ENCODE peak calls at places on chromosomes 12 and 14, in five cellular contexts. One of them, this sample, is unnamed. For H3K9me3, the result is how much of the 10 kb centered on the place peaks cover.

GRCh38 chr14:41235466-41235865 is 371.2 kb upstream of the LRFN5 start:
- DNase-seq in CD8-positive, alpha-beta memory T cell: no peak
- DNase-seq in small intestine: no peak
- DNase-seq in esophagus muscularis mucosa: no peak
- DNase-seq in prostate gland: no peak
- DNase-seq in this sample: no peak

GRCh38 chr12:10673660-10674384 is at the start of gene STYK1:
- DNase-seq in CD8-positive, alpha-beta memory T cell: peak
- DNase-seq in small intestine: peak
- DNase-seq in esophagus muscularis mucosa: no peak
- DNase-seq in prostate gland: peak
- DNase-seq in this sample: no peak

GRCh38 chr14:38731962-38732361 is 371.1 kb downstream of the SEC23A start:
- DNase-seq in CD8-positive, alpha-beta memory T cell: no peak
- DNase-seq in small intestine: no peak
- DNase-seq in esophagus muscularis mucosa: no peak
- DNase-seq in prostate gland: no peak
- DNase-seq in this sample: no peak

GRCh38 chr12:56299853-56300643 is at the start of gene CS:
- DNase-seq in CD8-positive, alpha-beta memory T cell: peak
- DNase-seq in small intestine: peak
- DNase-seq in esophagus muscularis mucosa: peak
- DNase-seq in prostate gland: peak
- DNase-seq in this sample: peak

GRCh38 chr14:55451398-55451797 is 11.0 kb upstream of the TBPL2 start:
- DNase-seq in CD8-positive, alpha-beta memory T cell: no peak
- DNase-seq in small intestine: no peak
- DNase-seq in esophagus muscularis mucosa: peak
- DNase-seq in prostate gland: no peak
- DNase-seq in this sample: no peak

GRCh38 chr12:113030875-113031525 is 25.5 kb upstream of the DTX1 start:
- DNase-seq in CD8-positive, alpha-beta memory T cell: no peak
- DNase-seq in small intestine: peak
- DNase-seq in esophagus muscularis mucosa: no peak
- DNase-seq in prostate gland: peak
- DNase-seq in this sample: no peak

GRCh38 chr12:43291516-43291915 is 260.5 kb downstream of the ADAMTS20 start:
- DNase-seq in CD8-positive, alpha-beta memory T cell: no peak
- DNase-seq in small intestine: no peak
- DNase-seq in esophagus muscularis mucosa: no peak
- DNase-seq in prostate gland: no peak
- DNase-seq in this sample: peak

GRCh38 chr14:105582639-105583038 is 56.3 kb downstream of the TMEM121 start:
- DNase-seq in CD8-positive, alpha-beta memory T cell: no peak
- DNase-seq in small intestine: peak
- DNase-seq in esophagus muscularis mucosa: peak
- DNase-seq in prostate gland: no peak
- DNase-seq in this sample: no peak

GRCh38 chr14:90839024-90839888 is 23.0 kb upstream of the TTC7B start:
- DNase-seq in CD8-positive, alpha-beta memory T cell: no peak
- DNase-seq in small intestine: no peak
- DNase-seq in esophagus muscularis mucosa: peak
- DNase-seq in prostate gland: no peak
- DNase-seq in this sample: no peak

GRCh38 chr14:64541261-64541970 is 875 bp downstream of the HSPA2 start:
- DNase-seq in CD8-positive, alpha-beta memory T cell: no peak
- DNase-seq in small intestine: no peak
- DNase-seq in esophagus muscularis mucosa: no peak
- DNase-seq in prostate gland: no peak
- DNase-seq in this sample: no peak

GRCh38 chr12:122513660-122514059 is 12.9 kb upstream of the ZCCHC8 start:
- DNase-seq in CD8-positive, alpha-beta memory T cell: no peak
- DNase-seq in small intestine: no peak
- DNase-seq in esophagus muscularis mucosa: no peak
- DNase-seq in prostate gland: no peak
- DNase-seq in this sample: no peak

GRCh38 chr12:129676411-129676810 is 227.4 kb downstream of the TMEM132D start:
- DNase-seq in CD8-positive, alpha-beta memory T cell: no peak
- DNase-seq in small intestine: no peak
- DNase-seq in esophagus muscularis mucosa: no peak
- DNase-seq in prostate gland: no peak
- DNase-seq in this sample: no peak

GRCh38 chr14:78606111-78606510 is 435.9 kb downstream of the NRXN3 start:
- DNase-seq in CD8-positive, alpha-beta memory T cell: no peak
- DNase-seq in small intestine: no peak
- DNase-seq in esophagus muscularis mucosa: no peak
- DNase-seq in prostate gland: no peak
- DNase-seq in this sample: no peak

GRCh38 chr12:2902287-2902880 is 11.7 kb downstream of the TULP3 start:
- DNase-seq in CD8-positive, alpha-beta memory T cell: no peak
- DNase-seq in small intestine: no peak
- DNase-seq in esophagus muscularis mucosa: no peak
- DNase-seq in prostate gland: peak
- DNase-seq in this sample: no peak

GRCh38 chr14:29521526-29522137 is 406.0 kb downstream of the PRKD1 start:
- DNase-seq in CD8-positive, alpha-beta memory T cell: no peak
- DNase-seq in small intestine: peak
- DNase-seq in esophagus muscularis mucosa: no peak
- DNase-seq in prostate gland: no peak
- DNase-seq in this sample: no peak

GRCh38 chr14:24839617-24840203 is 205.7 kb upstream of the GZMB start:
- DNase-seq in CD8-positive, alpha-beta memory T cell: no peak
- DNase-seq in small intestine: peak
- DNase-seq in esophagus muscularis mucosa: no peak
- DNase-seq in prostate gland: no peak
- DNase-seq in this sample: no peak

GRCh38 chr14:34344318-34344717 is 117.7 kb downstream of the SPTSSA start:
- DNase-seq in CD8-positive, alpha-beta memory T cell: no peak
- DNase-seq in small intestine: no peak
- DNase-seq in esophagus muscularis mucosa: no peak
- DNase-seq in prostate gland: no peak
- DNase-seq in this sample: no peak

GRCh38 chr12:97837401-97837800 is 374.8 kb downstream of the RMST start:
- DNase-seq in CD8-positive, alpha-beta memory T cell: no peak
- DNase-seq in small intestine: no peak
- DNase-seq in esophagus muscularis mucosa: no peak
- DNase-seq in prostate gland: peak
- DNase-seq in this sample: no peak

GRCh38 chr12:94817695-94818075 is 167.3 kb upstream of the TMCC3 start:
- DNase-seq in CD8-positive, alpha-beta memory T cell: no peak
- DNase-seq in small intestine: no peak
- DNase-seq in esophagus muscularis mucosa: no peak
- DNase-seq in prostate gland: no peak
- DNase-seq in this sample: no peak

GRCh38 chr12:19915392-19916192 is 452.7 kb upstream of the PDE3A start:
- DNase-seq in CD8-positive, alpha-beta memory T cell: no peak
- DNase-seq in small intestine: peak
- DNase-seq in esophagus muscularis mucosa: no peak
- DNase-seq in prostate gland: no peak
- DNase-seq in this sample: no peak

GRCh38 chr12:55708695-55709233 is 1.1 kb upstream of the ITGA7 start:
- DNase-seq in CD8-positive, alpha-beta memory T cell: no peak
- DNase-seq in small intestine: no peak
- DNase-seq in esophagus muscularis mucosa: no peak
- DNase-seq in prostate gland: no peak
- DNase-seq in this sample: no peak

GRCh38 chr12:123095074-123095694 is 55.7 kb downstream of the PITPNM2 start:
- DNase-seq in CD8-positive, alpha-beta memory T cell: no peak
- DNase-seq in small intestine: no peak
- DNase-seq in esophagus muscularis mucosa: no peak
- DNase-seq in prostate gland: no peak
- DNase-seq in this sample: no peak

GRCh38 chr14:106848330-106849121 is 1322.1 kb downstream of the TMEM121 start:
- DNase-seq in CD8-positive, alpha-beta memory T cell: no peak
- DNase-seq in small intestine: peak
- DNase-seq in esophagus muscularis mucosa: no peak
- DNase-seq in prostate gland: no peak
- DNase-seq in this sample: no peak

GRCh38 chr12:5898874-5899273 is 46.2 kb downstream of the ANO2 start:
- DNase-seq in CD8-positive, alpha-beta memory T cell: no peak
- DNase-seq in small intestine: no peak
- DNase-seq in esophagus muscularis mucosa: peak
- DNase-seq in prostate gland: no peak
- DNase-seq in this sample: no peak

GRCh38 chr14:89165189-89165809 is 251.7 kb downstream of the FOXN3 start:
- DNase-seq in CD8-positive, alpha-beta memory T cell: no peak
- DNase-seq in small intestine: peak
- DNase-seq in esophagus muscularis mucosa: no peak
- DNase-seq in prostate gland: no peak
- DNase-seq in this sample: no peak

GRCh38 chr14:91374897-91375747 is 42.5 kb downstream of the CCDC88C start:
- DNase-seq in CD8-positive, alpha-beta memory T cell: no peak
- DNase-seq in small intestine: no peak
- DNase-seq in esophagus muscularis mucosa: no peak
- DNase-seq in prostate gland: peak
- DNase-seq in this sample: no peak

GRCh38 chr12:104462931-104463339 is 6.2 kb downstream of the CHST11 start:
- DNase-seq in CD8-positive, alpha-beta memory T cell: peak
- DNase-seq in small intestine: no peak
- DNase-seq in esophagus muscularis mucosa: no peak
- DNase-seq in prostate gland: no peak
- DNase-seq in this sample: no peak

DNA sequence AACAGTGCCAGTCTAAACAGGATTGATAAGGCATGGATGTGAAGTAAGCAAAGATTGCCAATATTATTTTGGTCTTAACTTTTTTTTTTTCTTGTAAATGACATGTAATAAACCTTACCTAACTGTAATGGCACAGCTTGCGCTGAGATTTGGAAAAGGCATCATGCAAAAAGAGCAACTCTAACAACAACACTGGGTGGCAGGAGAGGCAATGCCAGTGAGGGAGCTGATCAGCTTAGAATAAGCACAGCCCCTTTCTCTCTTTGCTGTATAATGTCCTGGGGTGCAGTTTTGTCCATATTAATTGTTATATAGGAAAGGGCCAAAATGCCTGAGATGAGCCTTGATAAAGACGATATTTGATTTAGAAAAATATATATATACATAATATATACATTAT is 1589.7 kb upstream of the FLRT2 start:
- DNase-seq in CD8-positive, alpha-beta memory T cell: no peak
- DNase-seq in small intestine: no peak
- DNase-seq in esophagus muscularis mucosa: no peak
- DNase-seq in prostate gland: no peak
- DNase-seq in this sample: no peak
- H3K9me3 ChIP-seq in CD8-positive, alpha-beta memory T cell: under half
- H3K9me3 ChIP-seq in small intestine: under half
- H3K9me3 ChIP-seq in esophagus muscularis mucosa: under half
- H3K9me3 ChIP-seq in prostate gland: under half
- H3K9me3 ChIP-seq in this sample: under half

DNA sequence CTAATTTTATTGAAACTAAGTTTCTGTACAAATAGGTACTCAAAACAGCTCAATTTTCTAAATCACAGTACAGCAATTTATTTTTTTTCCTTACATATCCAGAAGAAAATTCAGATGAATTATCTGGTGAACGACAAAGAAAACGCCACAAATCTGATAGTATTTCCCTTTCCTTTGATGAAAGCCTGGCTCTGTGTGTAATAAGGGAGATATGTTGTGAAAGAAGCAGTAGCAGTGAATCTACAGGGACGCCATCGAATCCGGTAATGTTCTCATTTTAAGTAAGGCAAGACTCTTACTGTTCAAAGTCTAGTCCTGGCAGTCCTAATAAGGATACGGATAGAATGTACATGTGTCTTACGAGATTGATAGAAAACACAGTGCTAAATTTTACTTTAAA is 20.7 kb downstream of the MDM2 start:
- DNase-seq in CD8-positive, alpha-beta memory T cell: no peak
- DNase-seq in small intestine: no peak
- DNase-seq in esophagus muscularis mucosa: no peak
- DNase-seq in prostate gland: no peak
- DNase-seq in this sample: no peak
- H3K27ac ChIP-seq in CD8-positive, alpha-beta memory T cell: no peak
- H3K27ac ChIP-seq in small intestine: no peak
- H3K27ac ChIP-seq in esophagus muscularis mucosa: no peak
- H3K27ac ChIP-seq in prostate gland: no peak
- H3K27ac ChIP-seq in this sample: no peak

DNA sequence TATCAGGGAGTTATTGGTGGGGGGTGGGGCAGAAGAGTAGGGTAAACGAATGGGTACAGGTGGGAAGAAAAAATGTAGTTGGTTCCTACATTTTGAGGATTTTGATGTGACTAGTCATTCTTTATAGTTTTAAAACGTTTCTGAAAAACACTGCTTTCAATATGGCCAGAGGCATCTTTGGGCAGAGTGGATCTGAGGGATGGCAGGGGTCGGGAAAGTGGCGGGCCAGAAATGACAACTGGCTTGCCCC is 527 bp upstream of the ATP23 start:
- DNase-seq in CD8-positive, alpha-beta memory T cell: no peak
- DNase-seq in small intestine: no peak
- DNase-seq in esophagus muscularis mucosa: no peak
- DNase-seq in prostate gland: no peak
- DNase-seq in this sample: no peak
- H3K4me3 ChIP-seq in CD8-positive, alpha-beta memory T cell: peak
- H3K4me3 ChIP-seq in small intestine: peak
- H3K4me3 ChIP-seq in esophagus muscularis mucosa: peak
- H3K4me3 ChIP-seq in prostate gland: peak
- H3K4me3 ChIP-seq in this sample: peak

GRCh38 chr12:50184261-50184660 is 17.1 kb upstream of the CERS5 start:
- DNase-seq in CD8-positive, alpha-beta memory T cell: no peak
- DNase-seq in small intestine: peak
- DNase-seq in esophagus muscularis mucosa: no peak
- DNase-seq in prostate gland: no peak
- DNase-seq in this sample: no peak
- H3K9me3 ChIP-seq in CD8-positive, alpha-beta memory T cell: under half
- H3K9me3 ChIP-seq in small intestine: under half
- H3K9me3 ChIP-seq in esophagus muscularis mucosa: under half
- H3K9me3 ChIP-seq in prostate gland: under half
- H3K9me3 ChIP-seq in this sample: under half

DNA sequence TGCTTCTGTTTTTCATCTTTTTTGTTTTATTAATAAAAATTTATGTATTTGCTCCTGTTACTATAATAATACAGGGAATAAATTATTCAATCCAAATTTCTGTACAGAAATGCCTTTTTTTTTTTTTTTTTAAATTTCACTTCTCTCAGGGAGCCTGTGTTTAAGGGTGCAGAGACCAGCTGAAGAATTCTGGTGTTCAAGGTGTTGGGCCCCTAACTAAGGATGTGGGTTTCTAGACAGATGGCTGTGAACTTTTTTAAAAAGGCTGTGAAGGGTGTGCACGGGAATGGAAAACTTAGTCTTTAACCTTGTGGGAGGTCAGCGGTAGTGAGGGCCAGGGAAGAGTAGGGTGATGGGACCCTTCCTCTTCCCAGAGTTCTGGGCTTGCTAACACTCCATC is 1.3 kb upstream of the DTX3 start:
- DNase-seq in CD8-positive, alpha-beta memory T cell: no peak
- DNase-seq in small intestine: no peak
- DNase-seq in esophagus muscularis mucosa: no peak
- DNase-seq in prostate gland: no peak
- DNase-seq in this sample: no peak
- H3K27ac ChIP-seq in CD8-positive, alpha-beta memory T cell: no peak
- H3K27ac ChIP-seq in small intestine: no peak
- H3K27ac ChIP-seq in esophagus muscularis mucosa: peak
- H3K27ac ChIP-seq in prostate gland: peak
- H3K27ac ChIP-seq in this sample: no peak

GRCh38 chr14:69259531-69260245 is at the start of gene GALNT16:
- DNase-seq in CD8-positive, alpha-beta memory T cell: no peak
- DNase-seq in small intestine: peak
- DNase-seq in esophagus muscularis mucosa: no peak
- DNase-seq in prostate gland: no peak
- DNase-seq in this sample: no peak
- H3K4me3 ChIP-seq in CD8-positive, alpha-beta memory T cell: no peak
- H3K4me3 ChIP-seq in small intestine: no peak
- H3K4me3 ChIP-seq in esophagus muscularis mucosa: peak
- H3K4me3 ChIP-seq in prostate gland: peak
- H3K4me3 ChIP-seq in this sample: peak